ENCODE peak calls at places on chromosome 11, in four cellular contexts. I is stimulated activated CD8-positive, alpha-beta memory T cell treated with anti-CD3 and anti-CD28 coated beads, Interleukin-4, amount 100 ng/mL, for 24 hours; K is NCI-H1930; L is stimulated activated CD4-positive, alpha-beta T cell treated with anti-CD3 and anti-CD28 coated beads, TNF-alpha, amount 100 ng/mL, for 1 hour. B is an unnamed sample.
A peak's percentile ranks its signal among the peaks of the same experiment; 100 is the strongest.

GRCh38 chr11:11349051-11349450 is 4.0 kb downstream of the CSNK2A3 start:
- DNase-seq in I (no peak), L (no peak), K (no peak), B (no peak)

GRCh38 chr11:79434263-79434662 is 6.6 kb downstream of the TENM4 start:
- DNase-seq in I (no peak), L (no peak), K (no peak), B (no peak)

GRCh38 chr11:64745523-64746328 is 1.8 kb upstream of the RASGRP2 start:
- DNase-seq in I (peak; percentile 57), L (peak; percentile 43), K (no peak), B (no peak)

GRCh38 chr11:45750439-45750838 is 54.5 kb upstream of the SLC35C1 start:
- DNase-seq in L (no peak), I (no peak), K (no peak), B (no peak)

GRCh38 chr11:86524603-86525352 is 147.6 kb downstream of the ME3 start:
- DNase-seq in L (no peak), K (no peak), I (no peak), B (peak; percentile 63)

GRCh38 chr11:18927550-18928322 is 11.5 kb downstream of the MRGPRX1 start:
- DNase-seq in I (no peak), L (no peak), K (no peak), B (no peak)

GRCh38 chr11:128653828-128654231 is 40.0 kb upstream of the FLI1 start:
- DNase-seq in K (no peak), I (no peak), L (no peak), B (no peak)

GRCh38 chr11:1866776-1867175 is 13.9 kb downstream of the LSP1 start:
- DNase-seq in K (no peak), I (no peak), L (no peak), B (no peak)

GRCh38 chr11:66493124-66493523 is 12.9 kb downstream of the DPP3 start:
- DNase-seq in K (no peak), I (no peak), L (no peak), B (no peak)

GRCh38 chr11:43021466-43021865 is 290.3 kb upstream of the API5 start:
- DNase-seq in I (no peak), K (no peak), L (no peak), B (no peak)

GRCh38 chr11:123650901-123651300 is 3.5 kb downstream of the SCN3B start:
- DNase-seq in L (no peak), I (no peak), K (no peak), B (no peak)

GRCh38 chr11:45815747-45816146 is 10.8 kb downstream of the SLC35C1 start:
- DNase-seq in I (no peak), K (no peak), L (no peak), B (no peak)

B was measured in pulmonary artery endothelial cell.